ENCODE peak calls at places on chromosomes 11 and 22, in five cellular contexts. P is MM.1S, S is HCT116, A is fibroblast of lung, V is PC-3. U is an unnamed sample.

GRCh38 chr22:29156507-29156906 is 49.2 kb upstream of the EMID1 start:
- DNase-seq in P (no peak), S (no peak), A (no peak), V (no peak), U (no peak)

GRCh38 chr11:104668797-104669463 is 229.3 kb downstream of the CASP12 start:
- DNase-seq in P (peak; percentile 50), S (peak; percentile 39), A (peak; percentile 93), V (peak; percentile 98), U (no peak)

GRCh38 chr11:125289419-125290088 is 125.0 kb downstream of the PKNOX2 start:
- DNase-seq in P (no peak), S (no peak), A (no peak), V (no peak), U (no peak)

GRCh38 chr22:46596819-46597218 is 23.4 kb upstream of the GRAMD4 start:
- DNase-seq in P (no peak), S (peak; percentile 76), A (no peak), V (peak; percentile 92), U (no peak)

GRCh38 chr11:97289823-97290222 is 900.0 kb downstream of the JRKL start:
- DNase-seq in P (no peak), S (no peak), A (no peak), V (no peak), U (no peak)

GRCh38 chr11:121476379-121477032 is 23.7 kb upstream of the SORL1-AS1 start:
- DNase-seq in P (no peak), S (no peak), A (no peak), V (peak; percentile 96), U (no peak)

GRCh38 chr11:121654506-121655480 is 202.0 kb upstream of the SORL1-AS1 start:
- DNase-seq in P (no peak), S (no peak), A (no peak), V (peak; percentile 83), U (no peak)

GRCh38 chr11:45880772-45881570 is 4.5 kb upstream of the MAPK8IP1 start:
- DNase-seq in P (no peak), S (no peak), A (no peak), V (no peak), U (no peak)

DNA sequence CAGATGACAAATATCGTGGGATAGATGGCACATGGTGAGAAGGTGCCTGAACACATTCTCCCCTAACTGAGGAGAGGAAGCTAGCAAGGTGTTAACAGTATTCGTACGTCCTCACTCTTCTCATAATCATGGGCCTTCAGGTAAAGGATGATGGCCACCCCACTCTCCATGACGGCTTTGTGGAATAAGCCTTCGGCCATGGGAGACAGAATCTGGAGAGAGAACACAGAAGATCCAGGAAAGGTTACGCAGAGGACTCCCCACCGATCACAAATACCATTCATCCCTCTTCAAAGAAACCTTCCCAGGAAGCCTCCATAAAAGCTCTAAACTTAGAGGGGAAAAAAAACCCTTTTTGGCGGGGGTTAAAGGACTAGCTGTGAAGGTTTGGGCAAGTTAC is 189.9 kb downstream of the BCR start:
- DNase-seq in P (no peak), S (no peak), A (no peak), V (no peak), U (no peak)
- H3K27me3 ChIP-seq in P (no peaks in the 10 kb centered on the region), S (peaks cover 46% of the 10 kb centered on the region), A (peaks cover 2% of the 10 kb centered on the region), V (peaks cover 23% of the 10 kb centered on the region), U (peaks cover 20% of the 10 kb centered on the region)

GRCh38 chr22:39994046-39994565 is 648 bp upstream of the FAM83F start:
- DNase-seq in P (no peak), S (no peak), A (no peak), V (no peak), U (no peak)
- TF ChIP-seq EZH2 in P (no peak), S (no peak), A (peak; percentile 54), V (no peak), U (no peak)

GRCh38 chr22:23210428-23211170 is 30.3 kb downstream of the BCR start:
- DNase-seq in P (no peak), S (no peak), A (no peak), V (no peak), U (no peak)
- H4K20me1 ChIP-seq in P (peaks cover 65% of the 10 kb centered on the region), S (no peaks in the 10 kb centered on the region), A (no peaks in the 10 kb centered on the region), V (no peaks in the 10 kb centered on the region), U (peaks cover 11% of the 10 kb centered on the region)

GRCh38 chr11:75518204-75518549 is 7.6 kb downstream of the GDPD5 start:
- DNase-seq in P (no peak), S (no peak), A (no peak), V (no peak), U (no peak)

GRCh38 chr11:75523189-75523588 is 2.6 kb downstream of the GDPD5 start:
- DNase-seq in P (peak; percentile 13), S (no peak), A (no peak), V (no peak), U (peak; percentile 23)

GRCh38 chr11:75522645-75523044 is 3.1 kb downstream of the GDPD5 start:
- DNase-seq in P (no peak), S (no peak), A (no peak), V (no peak), U (no peak)

GRCh38 chr11:75518771-75519653 is 6.7 kb downstream of the GDPD5 start:
- DNase-seq in P (no peak), S (no peak), A (no peak), V (no peak), U (no peak)

GRCh38 chr11:75520688-75521087 is 5.1 kb downstream of the GDPD5 start:
- DNase-seq in P (no peak), S (no peak), A (no peak), V (no peak), U (no peak)
- H3K27me3 ChIP-seq in P (peaks cover 26% of the 10 kb centered on the region), S (no peaks in the 10 kb centered on the region), A (peaks cover 19% of the 10 kb centered on the region), V (no peaks in the 10 kb centered on the region), U (peaks cover 10% of the 10 kb centered on the region)

DNA sequence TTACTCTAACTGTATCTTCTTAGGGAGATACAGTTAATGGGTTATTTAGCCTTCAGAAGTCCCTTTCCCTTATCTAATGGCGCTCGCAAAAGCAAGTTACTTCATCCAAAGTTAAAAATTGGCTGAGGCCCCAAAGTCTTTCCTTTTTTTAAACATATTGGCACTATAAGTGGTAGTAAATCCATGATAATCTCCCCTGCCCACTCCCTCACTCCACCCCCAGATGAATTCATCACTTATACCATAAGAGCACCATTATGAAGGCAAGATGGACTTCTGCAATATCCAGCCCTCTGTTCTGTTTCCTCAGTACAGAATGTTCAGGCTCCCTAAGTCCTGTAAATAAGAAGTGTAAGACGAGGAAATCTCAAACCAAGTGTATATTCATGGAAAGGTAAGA is 37.7 kb downstream of the CHKA start:
- DNase-seq in P (no peak), S (no peak), A (no peak), V (no peak), U (no peak)
- TF ChIP-seq EZH2 in P (no peak), S (no peak), A (no peak), V (no peak), U (no peak)

GRCh38 chr11:62853279-62853965 is 14.0 kb upstream of the WDR74 start:
- DNase-seq in P (no peak), S (no peak), A (no peak), V (no peak), U (no peak)

GRCh38 chr11:62850911-62851806 is 11.8 kb upstream of the WDR74 start:
- DNase-seq in P (peak; percentile 36), S (peak; percentile 47), A (no peak), V (peak; percentile 48), U (peak; percentile 47)

GRCh38 chr11:62851807-62852522 is 12.6 kb upstream of the WDR74 start:
- DNase-seq in P (no peak), S (no peak), A (no peak), V (peak; percentile 35), U (no peak)

GRCh38 chr11:62854013-62854824 is 14.8 kb upstream of the WDR74 start:
- DNase-seq in P (no peak), S (no peak), A (no peak), V (no peak), U (no peak)

DNA sequence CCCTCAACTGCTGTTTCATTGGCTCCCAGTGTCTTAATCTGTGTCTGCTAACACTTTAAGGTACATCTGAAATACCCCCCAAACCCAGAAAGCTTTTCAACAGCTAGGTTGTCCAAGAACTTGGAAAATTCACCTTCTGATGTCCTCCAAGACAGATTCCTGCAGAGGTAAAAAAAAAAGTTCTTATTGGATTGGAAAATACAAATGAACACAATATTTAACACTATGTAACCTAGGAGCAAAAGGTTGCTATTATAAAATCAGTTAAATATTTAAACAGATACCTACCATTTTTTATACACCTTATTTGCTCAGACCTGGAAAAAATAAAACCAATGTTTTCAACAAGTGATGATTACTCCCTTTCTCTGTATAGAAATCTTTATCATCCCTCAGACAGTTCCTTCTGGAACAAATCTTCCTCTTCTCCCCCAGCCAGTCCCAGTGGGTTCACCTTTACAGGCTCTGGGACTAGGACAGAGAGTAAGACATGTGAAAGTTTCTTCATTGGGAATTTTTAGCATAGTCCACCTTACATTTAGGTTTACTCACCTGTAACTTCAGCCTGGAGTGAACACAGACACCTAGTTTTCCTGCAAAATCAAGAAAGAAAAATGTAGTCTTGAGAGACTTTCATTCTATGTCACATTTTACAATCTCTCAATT is 13.3 kb upstream of the WDR74 start:
- DNase-seq in P (no peak), S (no peak), A (no peak), V (no peak), U (no peak)
- H4K20me1 ChIP-seq in P (peaks cover 35% of the 10 kb centered on the region), S (peaks cover 33% of the 10 kb centered on the region), A (no peaks in the 10 kb centered on the region), V (peaks cover 43% of the 10 kb centered on the region), U (peaks cover 40% of the 10 kb centered on the region)

GRCh38 chr11:2509481-2510001 is 64.7 kb downstream of the KCNQ1 start:
- DNase-seq in P (no peak), S (no peak), A (no peak), V (no peak), U (no peak)

GRCh38 chr11:2510626-2511402 is 66.0 kb downstream of the KCNQ1 start:
- DNase-seq in P (no peak), S (no peak), A (no peak), V (no peak), U (no peak)

GRCh38 chr11:2513441-2513840 is 68.6 kb downstream of the KCNQ1 start:
- DNase-seq in P (no peak), S (no peak), A (no peak), V (no peak), U (no peak)

GRCh38 chr11:2512431-2513407 is 67.9 kb downstream of the KCNQ1 start:
- DNase-seq in P (no peak), S (no peak), A (no peak), V (no peak), U (no peak)

GRCh38 chr11:2511421-2512369 is 66.9 kb downstream of the KCNQ1 start:
- DNase-seq in P (no peak), S (no peak), A (no peak), V (no peak), U (no peak)
- H3K27me3 ChIP-seq in P (no peaks in the 10 kb centered on the region), S (no peaks in the 10 kb centered on the region), A (no peaks in the 10 kb centered on the region), V (peaks cover 9% of the 10 kb centered on the region), U (peaks cover 4% of the 10 kb centered on the region)

DNA sequence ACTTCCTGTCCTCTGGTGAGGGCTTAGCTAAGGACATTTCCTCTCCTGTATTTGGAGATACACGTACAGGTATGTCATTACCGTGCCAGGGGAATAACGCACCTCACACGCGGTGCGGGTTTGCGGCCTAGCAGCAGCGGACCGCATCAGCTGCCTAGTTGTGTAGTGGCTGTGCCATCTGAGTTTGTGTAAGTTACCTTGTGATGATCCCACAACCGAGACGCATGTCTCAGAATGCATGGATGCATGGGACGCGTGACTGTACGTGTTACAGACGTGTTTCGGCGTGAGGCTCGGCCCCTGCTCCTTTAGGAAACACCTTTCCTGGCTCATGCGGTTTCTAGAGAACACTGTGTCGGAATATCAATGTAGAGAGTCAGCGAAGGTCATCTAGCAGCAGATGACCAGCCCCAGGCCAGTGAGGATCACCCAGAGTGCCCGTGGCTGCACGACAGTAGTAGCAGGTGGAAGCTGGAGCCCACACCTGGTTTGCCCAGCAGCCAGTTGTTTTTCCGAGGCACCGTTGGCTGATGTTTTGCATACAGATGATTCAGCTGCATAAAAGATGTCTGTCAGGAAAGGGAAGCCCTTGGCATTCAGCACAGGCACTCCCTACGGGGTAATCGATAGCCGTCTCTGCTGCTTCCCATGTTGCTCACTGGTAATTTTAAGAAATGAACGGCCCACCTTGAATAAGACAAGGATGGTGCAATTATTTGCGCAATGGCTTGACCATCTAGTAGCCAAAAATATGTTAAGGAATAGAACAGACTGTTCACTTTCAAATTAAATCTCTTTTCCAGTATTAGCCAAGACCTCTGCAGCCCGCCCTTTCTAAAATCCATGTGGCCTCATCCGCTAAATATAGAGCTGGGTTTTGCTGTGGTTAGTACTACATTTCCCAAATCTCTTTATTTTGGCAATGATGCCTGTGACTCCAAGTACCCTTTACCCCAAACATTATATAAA is 1.0 kb upstream of the CLTCL1 start:
- DNase-seq in P (peak; percentile 16), S (no peak), A (peak; percentile 68), V (no peak), U (no peak)
- TF ChIP-seq EZH2 in P (no peak), S (no peak), A (no peak), V (no peak), U (no peak)

U was measured in DND-41.